ENCODE peak calls at places on chromosomes 1 and 21, in four cellular contexts. L is ELR, Y is NCI-H2081, M is T-helper 2 cell. R is an unnamed sample.

GRCh38 chr1:1173061-1173792 is 453 bp upstream of the TTLL10 start:
- DNase-seq in Y (no peak), M (no peak), L (no peak), R (peak; percentile 66)

GRCh38 chr1:145871994-145872411 is 13.1 kb upstream of the PIAS3 start:
- DNase-seq in L (peak; percentile 63), Y (no peak), M (peak; percentile 17), R (no peak)

GRCh38 chr1:245687636-245688535 is 533.1 kb downstream of the KIF26B start:
- DNase-seq in M (no peak), L (no peak), Y (no peak), R (peak; percentile 79)

GRCh38 chr1:156124557-156125483 is 10.3 kb downstream of the LMNA start:
- DNase-seq in L (no peak), Y (no peak), M (peak; percentile 69), R (no peak)

GRCh38 chr1:145806408-145806807 is 17.5 kb downstream of the RNF115 start:
- DNase-seq in L (no peak), Y (no peak), M (no peak), R (no peak)

GRCh38 chr1:43968348-43968948 is 1.4 kb upstream of the DPH2 start:
- DNase-seq in M (no peak), L (peak; percentile 51), Y (no peak), R (peak; percentile 71)

GRCh38 chr1:18569811-18570545 is 60.7 kb upstream of the PAX7 start:
- DNase-seq in M (no peak), L (no peak), Y (no peak), R (no peak)

GRCh38 chr1:186680031-186681012 is at the start of gene PTGS2:
- DNase-seq in M (no peak), Y (peak; percentile 84), L (peak; percentile 95), R (peak; percentile 91)

GRCh38 chr1:183159960-183160359 is 26.1 kb upstream of the LAMC2 start:
- DNase-seq in L (peak; percentile 99), Y (peak; percentile 29), M (no peak), R (no peak)

GRCh38 chr1:215002471-215002870 is 80.1 kb upstream of the KCNK2 start:
- DNase-seq in M (no peak), Y (no peak), L (peak; percentile 71), R (peak; percentile 78)

GRCh38 chr1:160855181-160855981 is 7.3 kb downstream of the CD244 start:
- DNase-seq in M (peak; percentile 27), L (no peak), Y (no peak), R (no peak)

GRCh38 chr1:33317354-33317753 is 3.5 kb downstream of the A3GALT2 start:
- DNase-seq in M (no peak), Y (no peak), L (no peak), R (peak; percentile 27)

GRCh38 chr1:172887162-172887561 is 163.6 kb downstream of the TNFSF18 start:
- DNase-seq in M (no peak), Y (no peak), L (no peak), R (no peak)

GRCh38 chr1:11841245-11842153 is 6.1 kb downstream of the NPPA start:
- DNase-seq in Y (peak; percentile 32), M (no peak), L (no peak), R (no peak)

GRCh38 chr1:54168206-54168965 is 15.6 kb upstream of the CDCP2 start:
- DNase-seq in L (no peak), M (no peak), Y (no peak), R (no peak)

GRCh38 chr1:39288735-39289465 is 84.4 kb downstream of the MACF1 start:
- DNase-seq in Y (no peak), M (no peak), L (peak; percentile 56), R (no peak)

GRCh38 chr1:78229344-78229743 is 183.6 kb downstream of the GIPC2 start:
- DNase-seq in L (peak; percentile 60), Y (no peak), M (no peak), R (peak; percentile 81)

GRCh38 chr1:177053648-177054047 is 110.9 kb downstream of the ASTN1 start:
- DNase-seq in L (no peak), Y (no peak), M (no peak), R (no peak)

GRCh38 chr1:163535807-163536206 is 214.1 kb downstream of the NUF2 start:
- DNase-seq in Y (peak; percentile 40), M (no peak), L (peak; percentile 24), R (no peak)

GRCh38 chr1:173038875-173039554 is 11.7 kb downstream of the TNFSF18 start:
- DNase-seq in L (no peak), Y (no peak), M (no peak), R (no peak)

GRCh38 chr21:46024983-46025860 is 43.7 kb downstream of the COL6A1 start:
- DNase-seq in Y (no peak), L (peak; percentile 52), M (no peak), R (peak; percentile 83)

GRCh38 chr1:231357831-231358354 is 19.8 kb downstream of the SPRTN start:
- DNase-seq in L (peak; percentile 81), M (peak; percentile 24), Y (peak; percentile 52), R (peak; percentile 53)

GRCh38 chr1:16143566-16144324 is 12.1 kb downstream of the EPHA2 start:
- DNase-seq in M (no peak), Y (no peak), L (peak; percentile 71), R (peak; percentile 86)

GRCh38 chr1:175158133-175158532 is 34.4 kb downstream of the KIAA0040 start:
- DNase-seq in Y (no peak), L (peak; percentile 13), M (no peak), R (no peak)

GRCh38 chr1:10724052-10724494 is 72.4 kb downstream of the CASZ1 start:
- DNase-seq in Y (peak; percentile 71), L (peak; percentile 23), M (no peak), R (peak; percentile 96)

GRCh38 chr1:8015036-8015808 is 10.9 kb downstream of the ERRFI1 start:
- DNase-seq in M (peak; percentile 15), L (peak; percentile 90), Y (peak; percentile 65), R (peak; percentile 79)

R was measured in osteoblast.